ENCODE peak calls at places on chromosomes 12 and 14, in five cellular contexts. X, R, A, I and B are unnamed samples.

GRCh38 chr12:113090740-113091139 is 34.2 kb downstream of the DTX1 start:
- DNase-seq in X (no peak), R (no peak), A (no peak), I (no peak), B (no peak)

GRCh38 chr12:57731411-57732080 is 7.0 kb downstream of the AGAP2 start:
- DNase-seq in X (no peak), R (no peak), A (no peak), I (no peak), B (no peak)

GRCh38 chr12:92570056-92570753 is 132.6 kb upstream of the PLEKHG7 start:
- DNase-seq in X (peak; percentile 84), R (no peak), A (peak; percentile 68), I (no peak), B (peak; percentile 77)

GRCh38 chr12:97643961-97644360 is 181.4 kb downstream of the RMST start:
- DNase-seq in X (no peak), R (no peak), A (no peak), I (no peak), B (no peak)

GRCh38 chr14:88470542-88471440 is 84.0 kb downstream of the PTPN21 start:
- DNase-seq in X (no peak), R (no peak), A (no peak), I (no peak), B (no peak)

GRCh38 chr12:87274594-87275245 is 754.5 kb downstream of the C12orf50 start:
- DNase-seq in X (peak; percentile 16), R (no peak), A (no peak), I (no peak), B (no peak)

GRCh38 chr12:23133471-23133870 is 508.5 kb downstream of the ETNK1 start:
- DNase-seq in X (no peak), R (no peak), A (no peak), I (no peak), B (no peak)

GRCh38 chr14:70186826-70187483 is 1.8 kb downstream of the SLC8A3 start:
- DNase-seq in X (no peak), R (no peak), A (no peak), I (no peak), B (no peak)

GRCh38 chr12:124653169-124653931 is 85.9 kb upstream of the NCOR2 start:
- DNase-seq in X (no peak), R (no peak), A (no peak), I (no peak), B (no peak)

GRCh38 chr12:6322352-6322751 is 11.9 kb downstream of the PLEKHG6 start:
- DNase-seq in X (no peak), R (no peak), A (no peak), I (no peak), B (no peak)

GRCh38 chr12:42589465-42590323 is at the start of gene PRICKLE1:
- DNase-seq in X (no peak), R (peak; percentile 83), A (no peak), I (peak; percentile 67), B (no peak)

GRCh38 chr12:63826002-63826585 is 18.4 kb upstream of the SRGAP1 start:
- DNase-seq in X (peak; percentile 68), R (no peak), A (no peak), I (no peak), B (no peak)

GRCh38 chr14:97584528-97584927 is 787.3 kb downstream of the VRK1 start:
- DNase-seq in X (no peak), R (no peak), A (no peak), I (no peak), B (no peak)

GRCh38 chr12:54034784-54035310 is 2.0 kb downstream of the HOXC5 start:
- DNase-seq in X (no peak), R (no peak), A (no peak), I (no peak), B (no peak)

GRCh38 chr12:89947437-89948265 is 239.0 kb upstream of the ATP2B1 start:
- DNase-seq in X (peak; percentile 95), R (no peak), A (no peak), I (no peak), B (no peak)

GRCh38 chr14:104597576-104597975 is 7.0 kb downstream of the TMEM179 start:
- DNase-seq in X (no peak), R (no peak), A (no peak), I (no peak), B (no peak)

GRCh38 chr14:63245893-63246292 is 41.6 kb downstream of the RHOJ start:
- DNase-seq in X (no peak), R (no peak), A (no peak), I (no peak), B (no peak)

GRCh38 chr12:11860026-11860425 is 210.6 kb downstream of the ETV6 start:
- DNase-seq in X (no peak), R (no peak), A (no peak), I (no peak), B (no peak)

GRCh38 chr14:89540830-89541470 is 123.9 kb upstream of the FOXN3 start:
- DNase-seq in X (no peak), R (no peak), A (no peak), I (no peak), B (no peak)

GRCh38 chr12:23945249-23945648 is 4.2 kb downstream of the SOX5 start:
- DNase-seq in X (no peak), R (no peak), A (no peak), I (no peak), B (no peak)

GRCh38 chr12:96425321-96425720 is 25.1 kb upstream of the CDK17 start:
- DNase-seq in X (no peak), R (no peak), A (peak; percentile 19), I (no peak), B (no peak)

GRCh38 chr12:9372202-9372601 is 164.0 kb upstream of the PZP start:
- DNase-seq in X (no peak), R (no peak), A (no peak), I (no peak), B (no peak)

GRCh38 chr12:52275686-52276085 is 1.2 kb downstream of the KRT86 start:
- DNase-seq in X (no peak), R (peak; percentile 44), A (no peak), I (no peak), B (no peak)

GRCh38 chr12:116528067-116528466 is 31.1 kb upstream of the MAP1LC3B2 start:
- DNase-seq in X (peak; percentile 44), R (no peak), A (no peak), I (no peak), B (no peak)

GRCh38 chr14:89519000-89519399 is 102.0 kb upstream of the FOXN3 start:
- DNase-seq in X (no peak), R (no peak), A (no peak), I (no peak), B (no peak)

GRCh38 chr12:47264951-47265350 is 185.2 kb upstream of the AMIGO2 start:
- DNase-seq in X (no peak), R (no peak), A (no peak), I (no peak), B (no peak)

GRCh38 chr14:102952276-102952675 is 29.8 kb downstream of the AMN start:
- DNase-seq in X (no peak), R (no peak), A (no peak), I (no peak), B (no peak)

GRCh38 chr14:54219281-54220121 is 177.3 kb upstream of the CDKN3 start:
- DNase-seq in X (no peak), R (no peak), A (no peak), I (no peak), B (no peak)

GRCh38 chr12:48388430-48388829 is 37.7 kb upstream of the ZNF641 start:
- DNase-seq in X (no peak), R (no peak), A (no peak), I (no peak), B (no peak)

GRCh38 chr14:21298358-21298757 is 18.5 kb downstream of the RPGRIP1 start:
- DNase-seq in X (no peak), R (no peak), A (no peak), I (no peak), B (no peak)